ENCODE peak calls at places on chromosomes 6 and 20, in five cellular contexts. C is small intestine, N is lower lobe of right lung, P is cardiac muscle cell, O is GM23338. E is an unnamed sample. For H3K27me3, the result is how much of the 10 kb centered on the place peaks cover.

GRCh38 chr20:58215116-58215515 is 13.3 kb downstream of the ANKRD60 start:
- DNase-seq in C (no peak), N (no peak), P (no peak), O (no peak), E (no peak)

GRCh38 chr20:63602321-63602720 is 24.6 kb downstream of the GMEB2 start:
- DNase-seq in C (no peak), N (no peak), P (no peak), O (no peak), E (no peak)

GRCh38 chr6:116158641-116159040 is 32.7 kb upstream of the COL10A1 start:
- DNase-seq in C (no peak), N (no peak), P (peak), O (no peak), E (no peak)

GRCh38 chr6:3414704-3415453 is 42.0 kb downstream of the SLC22A23 start:
- DNase-seq in C (no peak), N (peak), P (peak), O (peak), E (no peak)

GRCh38 chr6:12578097-12578496 is 138.5 kb upstream of the PHACTR1 start:
- DNase-seq in C (no peak), N (no peak), P (no peak), O (no peak), E (no peak)

GRCh38 chr6:85643530-85644373 is 1.1 kb upstream of the SYNCRIP start:
- DNase-seq in C (peak), N (peak), P (peak), O (peak), E (peak)

GRCh38 chr6:99879431-99879830 is 114.6 kb downstream of the MCHR2 start:
- DNase-seq in C (no peak), N (no peak), P (no peak), O (no peak), E (no peak)

GRCh38 chr6:35600659-35601125 is 88.0 kb upstream of the TULP1 start:
- DNase-seq in C (peak), N (no peak), P (peak), O (no peak), E (no peak)

GRCh38 chr6:11414564-11414963 is 123.0 kb upstream of the TMEM170B start:
- DNase-seq in C (peak), N (no peak), P (no peak), O (peak), E (no peak)

GRCh38 chr6:151389640-151390275 is 1.6 kb downstream of the ZBTB2 start:
- DNase-seq in C (peak), N (peak), P (peak), O (peak), E (peak)

GRCh38 chr20:13930246-13930645 is 60.2 kb downstream of the SEL1L2 start:
- DNase-seq in C (no peak), N (no peak), P (no peak), O (no peak), E (no peak)

GRCh38 chr6:143564484-143565017 is 53.0 kb upstream of the FUCA2 start:
- DNase-seq in C (no peak), N (no peak), P (no peak), O (no peak), E (no peak)

GRCh38 chr6:134347916-134348805 is 30.2 kb upstream of the SGK1 start:
- DNase-seq in C (no peak), N (no peak), P (peak), O (no peak), E (no peak)

GRCh38 chr20:58755751-58756524 is 63.3 kb downstream of the NPEPL1 start:
- DNase-seq in C (no peak), N (no peak), P (no peak), O (no peak), E (no peak)

GRCh38 chr6:116562614-116563013 is 8.7 kb upstream of the RWDD1 start:
- DNase-seq in C (no peak), N (no peak), P (peak), O (no peak), E (no peak)

GRCh38 chr20:24629668-24630067 is 160.2 kb downstream of the SYNDIG1 start:
- DNase-seq in C (no peak), N (no peak), P (peak), O (no peak), E (no peak)

GRCh38 chr20:12166053-12166717 is 248.5 kb downstream of the BTBD3 start:
- DNase-seq in C (peak), N (no peak), P (peak), O (no peak), E (no peak)

GRCh38 chr6:27605401-27606342 is 132.8 kb upstream of the ZNF184 start:
- DNase-seq in C (no peak), N (no peak), P (peak), O (peak), E (no peak)

GRCh38 chr6:130796313-130796905 is 30.8 kb upstream of the SMLR1 start:
- DNase-seq in C (no peak), N (no peak), P (peak), O (peak), E (no peak)

GRCh38 chr6:26232950-26233607 is 131.9 kb upstream of the BTN3A2 start:
- DNase-seq in C (no peak), N (no peak), P (peak), O (peak), E (no peak)

GRCh38 chr6:74892091-74892490 is 313.8 kb downstream of the COL12A1 start:
- DNase-seq in C (no peak), N (no peak), P (no peak), O (no peak), E (no peak)

GRCh38 chr6:99838607-99839006 is 155.4 kb downstream of the MCHR2 start:
- DNase-seq in C (no peak), N (no peak), P (no peak), O (peak), E (no peak)

GRCh38 chr6:7646394-7646793 is 56.4 kb downstream of the SNRNP48 start:
- DNase-seq in C (no peak), N (no peak), P (peak), O (no peak), E (no peak)

GRCh38 chr6:7087066-7087465 is 20.7 kb upstream of the RREB1 start:
- DNase-seq in C (no peak), N (no peak), P (peak), O (peak), E (peak)

GRCh38 chr6:68967549-68968300 is 332.6 kb downstream of the ADGRB3 start:
- DNase-seq in C (peak), N (peak), P (peak), O (peak), E (peak)

GRCh38 chr6:56091159-56091869 is 156.1 kb downstream of the COL21A1 start:
- DNase-seq in C (no peak), N (no peak), P (peak), O (no peak), E (no peak)

GRCh38 chr6:161439093-161439492 is 165.2 kb upstream of the AGPAT4 start:
- DNase-seq in C (peak), N (no peak), P (peak), O (no peak), E (no peak)

GRCh38 chr6:19988555-19988954 is 151.4 kb downstream of the ID4 start:
- DNase-seq in C (no peak), N (no peak), P (peak), O (peak), E (no peak)

GRCh38 chr6:20159781-20160540 is 52.3 kb downstream of the MBOAT1 start:
- DNase-seq in C (no peak), N (no peak), P (no peak), O (no peak), E (no peak)

GRCh38 chr6:46220351-46221220 is 49.8 kb upstream of the ENPP5 start:
- DNase-seq in C (no peak), N (no peak), P (peak), O (no peak), E (no peak)

GRCh38 chr6:82251942-82252341 is 4.4 kb upstream of the IBTK start:
- DNase-seq in C (peak), N (no peak), P (peak), O (peak), E (no peak)

GRCh38 chr6:20137837-20138236 is 74.4 kb downstream of the MBOAT1 start:
- DNase-seq in C (no peak), N (no peak), P (no peak), O (no peak), E (no peak)

GRCh38 chr6:35605600-35605999 is 83.1 kb downstream of the FKBP5 start:
- DNase-seq in C (no peak), N (no peak), P (no peak), O (no peak), E (no peak)

GRCh38 chr20:31864521-31865400 is 5.6 kb downstream of the DUSP15 start:
- DNase-seq in C (no peak), N (no peak), P (no peak), O (no peak), E (no peak)

GRCh38 chr20:31866221-31866620 is 4.1 kb downstream of the DUSP15 start:
- DNase-seq in C (no peak), N (no peak), P (no peak), O (no peak), E (no peak)

GRCh38 chr20:31868853-31869672 is 1.3 kb downstream of the DUSP15 start:
- DNase-seq in C (no peak), N (no peak), P (no peak), O (no peak), E (no peak)

GRCh38 chr20:31869673-31869941 is 720 bp downstream of the DUSP15 start:
- DNase-seq in C (no peak), N (no peak), P (no peak), O (no peak), E (no peak)

GRCh38 chr20:31867011-31867410 is 3.3 kb downstream of the DUSP15 start:
- DNase-seq in C (no peak), N (no peak), P (no peak), O (no peak), E (no peak)
- H3K27me3 ChIP-seq in C (under half), N (under half), P (under half), O (half or more), E (under half)

GRCh38 chr20:20203784-20204183 is 151.5 kb downstream of the CFAP61 start:
- DNase-seq in C (no peak), N (no peak), P (no peak), O (no peak), E (no peak)

GRCh38 chr20:20205141-20205861 is 153.0 kb downstream of the CFAP61 start:
- DNase-seq in C (no peak), N (no peak), P (no peak), O (no peak), E (no peak)

GRCh38 chr20:20205862-20206236 is 153.5 kb downstream of the CFAP61 start:
- DNase-seq in C (no peak), N (no peak), P (no peak), O (no peak), E (no peak)

GRCh38 chr20:20202793-20203192 is 150.5 kb downstream of the CFAP61 start:
- DNase-seq in C (no peak), N (no peak), P (no peak), O (no peak), E (no peak)

GRCh38 chr20:20204326-20204725 is 152.0 kb downstream of the CFAP61 start:
- DNase-seq in C (no peak), N (no peak), P (no peak), O (no peak), E (no peak)
- H3K27me3 ChIP-seq in C (under half), N (under half), P (under half), O (under half), E (under half)

GRCh38 chr20:61561111-61561830 is 309.2 kb downstream of the CDH4 start:
- DNase-seq in C (no peak), N (no peak), P (no peak), O (no peak), E (no peak)
- H3K27me3 ChIP-seq in C (under half), N (under half), P (under half), O (under half), E (half or more)

GRCh38 chr6:33726696-33727095 is 15.2 kb upstream of the UQCC2 start:
- DNase-seq in C (no peak), N (peak), P (no peak), O (no peak), E (no peak)
- H3K27me3 ChIP-seq in C (under half), N (under half), P (under half), O (under half), E (under half)

E was measured in WERI-Rb-1.